ENCODE peak calls at places on chromosomes 1 and 21, in seven cellular contexts. O is KG1; C is HT1080; Q is AG08395; Z is RPMI7951; W is NCI-H345; G is naive thymus-derived CD4-positive, alpha-beta T cell. M is an unnamed sample.

GRCh38 chr1:66438062-66438970 is 95.6 kb upstream of the SGIP1 start:
- DNase-seq in O (no peak), C (peak), Q (no peak), Z (peak), W (no peak), G (no peak), M (no peak)

GRCh38 chr1:226634156-226634588 is 85.6 kb downstream of the STUM start:
- DNase-seq in O (peak), C (peak), Q (peak), Z (peak), W (peak), G (peak), M (peak)

GRCh38 chr21:34894401-34894800 is 154.7 kb downstream of the RUNX1 start:
- DNase-seq in O (no peak), C (no peak), Q (no peak), Z (no peak), W (no peak), G (no peak), M (no peak)

GRCh38 chr21:34639882-34640788 is 25.2 kb upstream of the RCAN1 start:
- DNase-seq in O (no peak), C (peak), Q (no peak), Z (peak), W (no peak), G (no peak), M (no peak)

GRCh38 chr1:29706936-29707335 is 470.6 kb downstream of the PTPRU start:
- DNase-seq in O (no peak), C (no peak), Q (peak), Z (peak), W (peak), G (no peak), M (no peak)

GRCh38 chr21:32337206-32337605 is 38.6 kb downstream of the MRAP start:
- DNase-seq in O (no peak), C (no peak), Q (no peak), Z (no peak), W (no peak), G (no peak), M (no peak)

GRCh38 chr1:14862114-14862513 is 263.6 kb downstream of the KAZN start:
- DNase-seq in O (no peak), C (no peak), Q (no peak), Z (no peak), W (no peak), G (no peak), M (no peak)

GRCh38 chr1:6183520-6183989 is 3.4 kb upstream of the CHD5 start:
- DNase-seq in O (no peak), C (peak), Q (no peak), Z (no peak), W (no peak), G (no peak), M (no peak)

GRCh38 chr1:151777317-151777716 is 13.0 kb downstream of the TDRKH start:
- DNase-seq in O (no peak), C (no peak), Q (no peak), Z (no peak), W (no peak), G (no peak), M (no peak)

GRCh38 chr21:28337319-28337718 is 655.4 kb downstream of the LTN1 start:
- DNase-seq in O (no peak), C (peak), Q (peak), Z (peak), W (peak), G (no peak), M (no peak)

GRCh38 chr1:26275580-26276431 is 4.1 kb upstream of the SH3BGRL3 start:
- DNase-seq in O (peak), C (peak), Q (peak), Z (peak), W (peak), G (peak), M (peak)

GRCh38 chr1:169289016-169289415 is 78.6 kb downstream of the NME7 start:
- DNase-seq in O (no peak), C (no peak), Q (no peak), Z (no peak), W (no peak), G (no peak), M (no peak)

GRCh38 chr1:175812936-175813335 is 69.5 kb upstream of the TNR start:
- DNase-seq in O (no peak), C (no peak), Q (no peak), Z (no peak), W (no peak), G (no peak), M (no peak)

GRCh38 chr1:46150085-46150484 is 17.7 kb upstream of the PIK3R3 start:
- DNase-seq in O (no peak), C (no peak), Q (no peak), Z (no peak), W (no peak), G (no peak), M (no peak)

GRCh38 chr1:205441318-205441633 is 14.6 kb downstream of the BLACAT1 start:
- DNase-seq in O (no peak), C (no peak), Q (no peak), Z (no peak), W (no peak), G (no peak), M (no peak)

M was measured in left cardiac atrium.